ENCODE peak calls at places on chromosome 2, in four cellular contexts. Z, T, B and L are unnamed samples.

GRCh38 chr2:20093263-20094141 is 42.1 kb upstream of the LAPTM4A start:
- DNase-seq in B (peak; percentile 81), Z (peak; percentile 88), T (peak; percentile 90), L (no peak)

GRCh38 chr2:205685314-205686230 is 3.3 kb downstream of the NRP2 start:
- DNase-seq in T (peak; percentile 87), Z (peak; percentile 85), B (peak; percentile 63), L (no peak)

GRCh38 chr2:227472265-227473018 is 486 bp downstream of the AGFG1 start:
- DNase-seq in Z (peak; percentile 36), B (peak; percentile 12), T (peak; percentile 63), L (no peak)

GRCh38 chr2:37392428-37392827 is 48.0 kb downstream of the QPCT start:
- DNase-seq in B (no peak), T (no peak), Z (no peak), L (no peak)

GRCh38 chr2:70851704-70852103 is 16.1 kb upstream of the CD207 start:
- DNase-seq in Z (no peak), T (peak; percentile 42), B (no peak), L (no peak)

GRCh38 chr2:204753841-204754240 is 208.6 kb downstream of the PARD3B start:
- DNase-seq in T (peak; percentile 23), Z (no peak), B (no peak), L (no peak)

GRCh38 chr2:66522591-66523379 is 87.9 kb downstream of the MEIS1 start:
- DNase-seq in B (no peak), T (no peak), Z (no peak), L (no peak)

GRCh38 chr2:122707224-122707824 is 951.9 kb downstream of the TSN start:
- DNase-seq in B (no peak), Z (no peak), T (no peak), L (no peak)

GRCh38 chr2:177161741-177162440 is 50.7 kb upstream of the HNRNPA3 start:
- DNase-seq in Z (peak; percentile 59), T (peak; percentile 83), B (peak; percentile 71), L (no peak)

GRCh38 chr2:163649080-163649479 is 86.7 kb downstream of the FIGN start:
- DNase-seq in Z (no peak), B (no peak), T (peak; percentile 41), L (no peak)

GRCh38 chr2:183244300-183244849 is 120.1 kb downstream of the NUP35 start:
- DNase-seq in B (no peak), Z (peak; percentile 64), T (no peak), L (no peak)

GRCh38 chr2:42359894-42360483 is 1.0 kb downstream of the COX7A2L start:
- DNase-seq in B (no peak), Z (no peak), T (peak; percentile 81), L (no peak)

GRCh38 chr2:41821167-41821566 is 226.7 kb upstream of the PKDCC start:
- DNase-seq in Z (no peak), B (peak; percentile 20), T (no peak), L (no peak)

GRCh38 chr2:61640406-61640805 is 102.2 kb upstream of the XPO1 start:
- DNase-seq in B (peak; percentile 39), Z (peak; percentile 64), T (no peak), L (no peak)

GRCh38 chr2:95314964-95315611 is 17.9 kb downstream of the KCNIP3 start:
- DNase-seq in T (peak; percentile 74), Z (peak; percentile 81), B (peak; percentile 80), L (no peak)

GRCh38 chr2:127360242-127360641 is 27.5 kb downstream of the MAP3K2 start:
- DNase-seq in T (no peak), Z (no peak), B (no peak), L (no peak)

GRCh38 chr2:209305026-209305425 is 118.8 kb upstream of the MAP2 start:
- DNase-seq in Z (peak; percentile 52), T (no peak), B (no peak), L (no peak)

GRCh38 chr2:128797937-128798336 is 479.3 kb upstream of the HS6ST1 start:
- DNase-seq in Z (no peak), T (no peak), B (no peak), L (no peak)

GRCh38 chr2:235727186-235727585 is 233.3 kb downstream of the AGAP1 start:
- DNase-seq in Z (no peak), B (no peak), T (no peak), L (no peak)

GRCh38 chr2:127829845-127830246 is 18.9 kb upstream of the WDR33 start:
- DNase-seq in T (no peak), B (no peak), Z (peak; percentile 79), L (no peak)

GRCh38 chr2:234254783-234255521 is 204.4 kb downstream of the SPP2 start:
- DNase-seq in B (peak; percentile 44), T (peak; percentile 65), Z (no peak), L (no peak)

GRCh38 chr2:230658577-230658876 is 54.1 kb upstream of the CAB39 start:
- DNase-seq in T (no peak), B (no peak), Z (no peak), L (no peak)

GRCh38 chr2:42881732-42882131 is 89.3 kb upstream of the HAAO start:
- DNase-seq in Z (no peak), B (peak; percentile 79), T (peak; percentile 73), L (peak; percentile 73)

GRCh38 chr2:105671156-105671555 is 73.6 kb upstream of the NCK2 start:
- DNase-seq in T (peak; percentile 86), Z (no peak), B (no peak), L (no peak)

GRCh38 chr2:30261695-30262211 is 30.4 kb downstream of the LBH start:
- DNase-seq in T (no peak), Z (no peak), B (no peak), L (no peak)

GRCh38 chr2:2639251-2640139 is 308.4 kb upstream of the MYT1L start:
- DNase-seq in B (no peak), Z (no peak), T (no peak), L (no peak)

GRCh38 chr2:234494361-234495075 is 2.4 kb downstream of the ARL4C start:
- DNase-seq in T (peak; percentile 36), Z (peak; percentile 58), B (peak; percentile 49), L (no peak)

GRCh38 chr2:218368621-218369153 is 12.0 kb downstream of the CATIP start:
- DNase-seq in T (peak; percentile 40), B (peak; percentile 30), Z (peak; percentile 72), L (no peak)

GRCh38 chr2:218370410-218371063 is 11.5 kb upstream of the SLC11A1 start:
- DNase-seq in B (no peak), T (no peak), Z (no peak), L (no peak)

GRCh38 chr2:218367415-218368149 is 10.9 kb downstream of the CATIP start:
- DNase-seq in Z (peak; percentile 93), T (peak; percentile 80), B (peak; percentile 69), L (no peak)

GRCh38 chr2:218368150-218368528 is 11.5 kb downstream of the CATIP start:
- DNase-seq in B (no peak), T (no peak), Z (no peak), L (no peak)

DNA sequence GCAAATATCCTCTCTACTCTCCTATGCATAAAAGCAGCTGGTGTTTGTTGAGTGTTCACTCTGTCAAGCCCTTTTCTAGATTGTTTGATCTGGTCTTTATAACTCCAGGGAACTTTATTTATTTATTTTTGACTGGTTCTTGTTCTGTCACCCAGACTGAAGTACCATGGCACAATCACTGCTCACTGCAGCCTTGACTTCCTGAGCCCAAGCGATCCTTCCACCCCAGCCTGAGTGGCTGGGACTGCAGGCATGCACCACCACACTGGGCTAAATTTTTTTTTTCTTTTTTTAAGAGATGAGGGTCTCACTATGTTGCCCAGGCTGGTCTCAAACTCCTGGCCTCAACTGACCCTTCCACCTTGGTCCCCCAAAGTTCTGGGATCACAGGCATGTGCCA is 12.7 kb upstream of the SLC11A1 start:
- DNase-seq in T (no peak), Z (no peak), B (no peak), L (no peak)
- H3K27ac ChIP-seq in T (no peak overlapping the region), Z (no peak overlapping the region), B (no peak overlapping the region), L (no peak overlapping the region)

DNA sequence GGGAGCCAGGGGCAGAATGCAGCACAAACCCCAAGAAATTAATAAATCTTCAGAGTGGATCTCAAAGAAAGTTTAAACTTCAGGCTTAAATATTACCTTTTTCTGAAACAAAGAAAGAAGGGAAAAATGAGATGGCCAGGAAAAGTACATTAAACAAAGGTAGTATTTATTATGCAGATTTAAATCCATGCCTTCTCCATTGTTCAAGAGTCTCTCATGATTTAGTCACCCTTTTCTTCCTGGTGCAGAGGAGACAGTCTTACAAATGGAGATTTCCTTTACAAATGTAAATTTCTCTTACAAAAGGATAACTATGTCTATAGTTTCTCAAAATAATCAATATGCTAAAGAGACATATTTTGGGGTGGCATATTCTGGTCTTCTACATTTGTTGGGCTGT is 33.4 kb upstream of the PPM1B start:
- DNase-seq in B (no peak), Z (peak; percentile 81), T (no peak), L (no peak)
- H3K27ac ChIP-seq in B (no peak overlapping the region), Z (peak overlapping the region; percentile 98), T (peak overlapping the region; percentile 23), L (peak overlapping the region; percentile 38)

DNA sequence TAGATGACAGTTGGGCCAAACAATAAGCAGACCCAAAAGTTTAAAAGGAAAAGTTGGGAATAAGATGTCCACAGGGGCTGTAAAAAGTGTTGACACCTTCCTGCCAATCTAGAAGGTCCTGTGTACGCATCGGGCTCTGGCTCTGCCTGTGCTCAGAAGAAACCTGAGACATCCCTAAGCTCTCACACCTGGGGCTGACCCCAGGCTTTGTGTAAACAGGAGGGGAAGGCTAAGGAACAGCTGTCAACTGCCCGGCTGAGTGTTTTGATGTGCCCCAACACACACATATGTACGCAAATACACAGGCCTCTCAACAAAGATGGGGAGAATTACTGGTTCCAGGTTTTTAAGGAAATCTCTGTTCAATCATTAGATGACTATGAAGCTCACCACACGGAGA is 59.5 kb downstream of the TMEM131 start:
- DNase-seq in Z (peak; percentile 83), T (no peak), B (peak; percentile 78), L (no peak)
- H3K27ac ChIP-seq in Z (no peak overlapping the region), T (no peak overlapping the region), B (peak overlapping the region; percentile 64), L (no peak overlapping the region)

DNA sequence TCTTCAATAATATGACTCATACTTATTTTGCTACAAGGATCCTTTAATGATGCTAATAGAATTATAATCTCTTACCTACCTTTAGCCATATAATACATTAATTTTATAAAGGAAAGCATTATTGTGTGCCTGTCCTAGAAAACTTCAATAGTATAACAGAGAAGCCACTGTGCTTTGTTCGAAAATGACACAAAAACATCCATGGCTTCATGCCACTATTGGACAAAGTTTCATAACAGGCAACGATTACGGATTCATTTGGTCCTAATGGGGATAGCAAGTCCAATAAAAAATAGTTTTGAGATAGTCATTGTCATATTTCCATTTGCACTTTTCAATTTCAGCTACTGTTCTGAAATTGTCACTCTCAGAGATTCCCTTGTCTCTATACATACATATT is 52.5 kb upstream of the CCDC150 start:
- DNase-seq in T (no peak), Z (no peak), B (peak; percentile 14), L (no peak)
- H3K27ac ChIP-seq in T (peak overlapping the region; percentile 31), Z (no peak overlapping the region), B (peak overlapping the region; percentile 60), L (no peak overlapping the region)

GRCh38 chr2:96409543-96410184 is 74.1 kb downstream of the NCAPH start:
- DNase-seq in Z (no peak), T (no peak), B (no peak), L (no peak)

GRCh38 chr2:96407041-96407918 is 71.7 kb downstream of the NCAPH start:
- DNase-seq in T (peak; percentile 88), B (peak; percentile 81), Z (peak; percentile 91), L (peak; percentile 31)

GRCh38 chr2:96412307-96413066 is 76.9 kb downstream of the NCAPH start:
- DNase-seq in T (no peak), Z (no peak), B (peak; percentile 51), L (no peak)

GRCh38 chr2:96407919-96408550 is 72.5 kb downstream of the NCAPH start:
- DNase-seq in B (peak; percentile 63), Z (no peak), T (no peak), L (no peak)

GRCh38 chr2:96408631-96409542 is 73.3 kb downstream of the NCAPH start:
- DNase-seq in B (peak; percentile 53), Z (no peak), T (peak; percentile 21), L (no peak)
- H3K27ac ChIP-seq in B (peak overlapping the region; percentile 80), Z (no peak overlapping the region), T (no peak overlapping the region), L (no peak overlapping the region)

GRCh38 chr2:58047969-58048368 is 1.4 kb downstream of the VRK2 start:
- DNase-seq in Z (no peak), B (peak; percentile 29), T (no peak), L (no peak)
- H3K27ac ChIP-seq in Z (no peak overlapping the region), B (peak overlapping the region; percentile 92), T (no peak overlapping the region), L (peak overlapping the region; percentile 85)